ENCODE peak calls at places on chromosome 13, in five cellular contexts. Q is K562, P is body of pancreas, W is GM23338, T is mammary epithelial cell. S is an unnamed sample. For H3K4me1, the result is how much of the 10 kb centered on the place peaks cover.

GRCh38 chr13:113094410-113094800 is 11.2 kb upstream of the F7 start:
- DNase-seq in P (no peak), Q (no peak), W (no peak), T (no peak), S (no peak)

GRCh38 chr13:106533101-106533939 is 2.1 kb downstream of the EFNB2 start:
- DNase-seq in T (peak), Q (no peak), P (peak), W (peak), S (peak)

GRCh38 chr13:75908137-75908536 is 272.0 kb downstream of the LMO7 start:
- DNase-seq in Q (no peak), P (no peak), T (no peak), W (no peak), S (peak)

GRCh38 chr13:107392205-107392604 is 823.1 kb downstream of the LIG4 start:
- DNase-seq in Q (no peak), P (no peak), W (no peak), T (no peak), S (no peak)

GRCh38 chr13:48112896-48113525 is 18.1 kb upstream of the MED4 start:
- DNase-seq in Q (no peak), T (peak), W (no peak), P (no peak), S (no peak)

GRCh38 chr13:97142452-97142851 is 79.7 kb upstream of the MBNL2 start:
- DNase-seq in T (no peak), W (peak), Q (peak), P (peak), S (no peak)

GRCh38 chr13:69389899-69390298 is 717.7 kb upstream of the ATXN8OS start:
- DNase-seq in P (no peak), Q (no peak), W (no peak), T (no peak), S (no peak)

GRCh38 chr13:31089649-31090048 is 72.1 kb downstream of the HSPH1 start:
- DNase-seq in W (no peak), Q (no peak), P (no peak), T (no peak), S (no peak)

GRCh38 chr13:74570834-74571233 is 436.6 kb upstream of the KLF12 start:
- DNase-seq in P (no peak), T (peak), W (no peak), Q (no peak), S (no peak)

GRCh38 chr13:91356919-91357612 is 9.6 kb downstream of the MIR17HG start:
- DNase-seq in T (no peak), W (no peak), Q (no peak), P (no peak), S (no peak)

GRCh38 chr13:39417131-39417530 is 185.9 kb downstream of the LHFPL6 start:
- DNase-seq in T (no peak), P (no peak), W (peak), Q (no peak), S (peak)

GRCh38 chr13:57633950-57634828 is 2.6 kb downstream of the PCDH17 start:
- DNase-seq in W (peak), P (peak), Q (no peak), T (no peak), S (peak)

GRCh38 chr13:112877496-112877895 is 91.5 kb upstream of the MCF2L start:
- DNase-seq in T (no peak), W (no peak), P (no peak), Q (no peak), S (no peak)

GRCh38 chr13:25281193-25281936 is 5.9 kb downstream of the MTMR6 start:
- DNase-seq in W (no peak), T (no peak), P (no peak), Q (no peak), S (no peak)

GRCh38 chr13:39268398-39268797 is 230.1 kb downstream of the NHLRC3 start:
- DNase-seq in T (no peak), P (no peak), W (no peak), Q (no peak), S (no peak)

GRCh38 chr13:103349664-103350063 is 283.4 kb upstream of the SLC10A2 start:
- DNase-seq in W (no peak), T (no peak), Q (no peak), P (peak), S (no peak)

GRCh38 chr13:109818891-109819290 is 32.5 kb upstream of the IRS2 start:
- DNase-seq in P (no peak), Q (no peak), W (no peak), T (no peak), S (no peak)

GRCh38 chr13:35208587-35208986 is 266.5 kb downstream of the NBEA start:
- DNase-seq in T (no peak), P (no peak), Q (no peak), W (no peak), S (no peak)

GRCh38 chr13:75850915-75851314 is 214.8 kb downstream of the LMO7 start:
- DNase-seq in T (no peak), Q (peak), P (no peak), W (no peak), S (no peak)

GRCh38 chr13:109220631-109221030 is 565.8 kb downstream of the IRS2 start:
- DNase-seq in W (no peak), T (no peak), Q (no peak), P (no peak), S (no peak)

GRCh38 chr13:113907637-113908617 is 44.1 kb upstream of the GAS6 start:
- DNase-seq in P (peak), T (peak), W (no peak), Q (no peak), S (no peak)

GRCh38 chr13:73326215-73326558 is 267.4 kb downstream of the KLF5 start:
- DNase-seq in P (no peak), T (no peak), W (no peak), Q (no peak), S (no peak)

GRCh38 chr13:39506559-39507390 is 96.2 kb downstream of the LHFPL6 start:
- DNase-seq in W (peak), T (peak), Q (no peak), P (no peak), S (no peak)

GRCh38 chr13:110887955-110888333 is 26.9 kb downstream of the ANKRD10 start:
- DNase-seq in P (no peak), Q (no peak), T (no peak), W (peak), S (peak)

GRCh38 chr13:48853381-48854102 is 122.2 kb upstream of the FNDC3A start:
- DNase-seq in W (no peak), Q (no peak), P (no peak), T (no peak), S (no peak)

GRCh38 chr13:47133024-47133445 is 236.2 kb upstream of the HTR2A start:
- DNase-seq in P (no peak), Q (no peak), T (no peak), W (no peak), S (no peak)

GRCh38 chr13:101985321-101985720 is 416.5 kb downstream of the FGF14 start:
- DNase-seq in W (no peak), P (no peak), T (peak), Q (no peak), S (no peak)

GRCh38 chr13:54162069-54162468 is 1133.5 kb downstream of the OLFM4 start:
- DNase-seq in P (no peak), W (peak), T (no peak), Q (no peak), S (peak)
- TF ChIP-seq CTCF in P (no peak), W (peak), T (no peak), Q (no peak), S (peak)

DNA sequence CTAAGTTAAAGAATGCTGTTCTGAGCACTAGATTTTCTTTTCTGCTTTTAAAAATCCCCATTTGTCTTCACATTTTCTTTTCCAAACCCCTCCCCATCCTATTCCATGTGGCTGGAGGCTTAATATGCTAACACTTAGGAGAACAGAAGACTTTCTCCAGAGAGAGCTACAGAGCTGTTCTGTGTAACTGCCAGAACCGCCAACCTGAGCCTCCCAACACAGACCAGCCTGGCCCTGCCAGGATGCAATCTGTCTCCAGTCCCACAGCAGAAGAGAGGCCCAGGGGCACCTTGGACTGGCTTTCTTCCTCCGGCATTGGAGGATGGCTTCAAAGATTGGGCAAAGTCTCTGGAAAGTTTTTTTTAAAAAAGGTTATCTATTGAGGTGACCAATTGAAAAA is 264.2 kb downstream of the NDFIP2 start:
- DNase-seq in Q (no peak), T (no peak), W (no peak), P (peak), S (no peak)
- H3K4me1 ChIP-seq in Q (under half), T (under half), W (under half), P (under half), S (under half)

GRCh38 chr13:26896986-26897668 is 136.5 kb upstream of the GPR12 start:
- DNase-seq in P (no peak), W (no peak), T (no peak), Q (no peak), S (peak)
- TF ChIP-seq CTCF in P (no peak), W (no peak), T (no peak), Q (no peak), S (no peak)

GRCh38 chr13:40563350-40564125 is 102.9 kb downstream of the FOXO1 start:
- DNase-seq in Q (no peak), W (no peak), P (no peak), T (no peak), S (peak)

GRCh38 chr13:40565282-40566148 is 100.9 kb downstream of the FOXO1 start:
- DNase-seq in W (no peak), T (no peak), Q (no peak), P (no peak), S (no peak)

GRCh38 chr13:40566811-40567210 is 99.6 kb downstream of the FOXO1 start:
- DNase-seq in P (no peak), Q (no peak), W (no peak), T (no peak), S (no peak)

GRCh38 chr13:40562975-40563349 is 103.5 kb downstream of the FOXO1 start:
- DNase-seq in Q (no peak), P (no peak), W (no peak), T (no peak), S (no peak)

GRCh38 chr13:40564342-40564997 is 102.0 kb downstream of the FOXO1 start:
- DNase-seq in W (no peak), Q (no peak), T (no peak), P (no peak), S (no peak)
- H3K4me1 ChIP-seq in W (half or more), Q (under half), T (under half), P (half or more), S (under half)

DNA sequence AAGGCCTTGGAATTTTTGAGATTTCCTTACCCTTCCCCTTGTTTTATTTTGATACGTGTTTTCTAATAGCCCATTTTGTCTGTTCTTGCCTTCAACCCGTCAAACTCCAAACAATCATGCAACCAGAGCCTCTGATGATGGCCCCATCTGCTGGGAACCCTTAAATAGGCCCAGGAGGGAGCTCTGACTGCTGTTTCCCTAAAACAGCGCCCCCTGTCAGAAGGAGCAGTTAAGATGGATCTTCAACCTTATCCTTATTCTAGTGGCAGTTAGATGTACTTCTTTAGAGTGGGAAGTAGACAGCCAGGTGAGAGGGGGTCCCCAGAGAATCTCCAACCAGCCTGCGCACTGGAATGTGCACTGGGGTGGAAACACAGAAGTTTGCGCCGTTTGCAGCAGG is 1031.0 kb upstream of the PCDH9 start:
- DNase-seq in Q (no peak), W (peak), P (no peak), T (no peak), S (peak)
- TF ChIP-seq CTCF in Q (no peak), W (peak), P (no peak), T (no peak), S (peak)

GRCh38 chr13:21936674-21937073 is 265.8 kb downstream of the FGF9 start:
- DNase-seq in T (no peak), Q (no peak), W (no peak), P (no peak), S (no peak)

GRCh38 chr13:21929400-21929799 is 258.5 kb downstream of the FGF9 start:
- DNase-seq in T (no peak), P (no peak), W (peak), Q (no peak), S (peak)

GRCh38 chr13:21933001-21933400 is 262.1 kb downstream of the FGF9 start:
- DNase-seq in W (no peak), T (no peak), P (no peak), Q (no peak), S (no peak)

DNA sequence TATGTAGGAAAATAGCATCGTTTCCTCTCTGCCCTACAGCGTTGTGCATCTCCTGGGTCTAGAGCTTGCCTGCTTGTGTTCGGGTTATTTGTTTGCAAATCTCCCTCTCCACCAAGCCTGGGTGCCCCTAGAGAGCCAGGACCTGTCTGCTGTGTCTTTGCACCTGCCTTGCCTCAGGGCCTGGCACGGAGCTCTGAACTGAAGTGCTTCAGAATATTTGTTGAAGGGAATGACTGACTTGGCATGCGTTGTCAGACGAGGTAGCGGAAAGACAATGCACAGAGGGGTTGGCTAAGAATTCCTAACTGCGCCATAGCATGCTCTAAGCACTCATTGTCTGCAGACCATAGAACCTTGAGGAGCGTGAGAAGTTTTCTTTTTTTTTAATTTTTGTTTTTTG is 263.4 kb downstream of the FGF9 start:
- DNase-seq in P (no peak), W (no peak), T (no peak), Q (no peak), S (no peak)
- H3K4me1 ChIP-seq in P (under half), W (under half), T (under half), Q (under half), S (under half)

DNA sequence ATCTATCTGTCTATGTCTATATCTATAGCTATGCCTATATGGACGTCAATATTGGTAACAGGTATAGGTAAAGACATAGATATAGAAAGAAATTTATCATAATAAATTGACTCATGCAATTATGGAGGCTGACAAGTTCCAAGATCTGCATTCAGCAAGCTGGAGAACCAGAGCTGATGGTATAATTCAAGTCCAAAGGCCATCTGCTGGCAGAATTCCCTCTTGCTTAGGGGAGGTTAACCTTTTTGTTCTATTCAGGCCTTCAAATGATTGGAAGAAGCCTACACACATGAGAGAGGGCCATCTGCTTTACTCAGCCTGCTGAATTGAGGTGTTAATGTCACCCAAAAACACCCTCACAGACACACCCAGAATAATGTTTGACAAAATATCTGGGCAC is 10.8 kb downstream of the RASL11A start:
- DNase-seq in Q (no peak), W (no peak), P (no peak), T (no peak), S (no peak)
- TF ChIP-seq CTCF in Q (no peak), W (no peak), P (no peak), T (no peak), S (no peak)

DNA sequence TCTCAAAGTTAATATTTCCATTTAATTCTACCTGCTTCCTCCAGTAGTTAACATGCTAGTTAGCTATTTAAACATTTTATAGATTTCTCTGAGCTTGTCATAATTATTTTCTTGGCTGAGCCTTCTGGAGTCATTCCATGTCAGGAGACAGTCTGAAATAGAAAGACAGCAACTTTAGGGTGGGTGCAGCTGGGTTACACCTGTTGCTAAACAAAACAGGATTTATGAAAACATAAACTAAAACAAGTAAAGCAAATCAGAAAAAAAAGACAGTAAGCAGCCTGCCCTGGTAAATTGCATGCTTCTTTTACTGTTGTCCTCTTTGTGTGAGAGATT is 330.0 kb downstream of the DLEU7 start:
- DNase-seq in Q (no peak), W (no peak), T (no peak), P (no peak), S (no peak)
- H3K4me1 ChIP-seq in Q (under half), W (under half), T (under half), P (under half), S (under half)

DNA sequence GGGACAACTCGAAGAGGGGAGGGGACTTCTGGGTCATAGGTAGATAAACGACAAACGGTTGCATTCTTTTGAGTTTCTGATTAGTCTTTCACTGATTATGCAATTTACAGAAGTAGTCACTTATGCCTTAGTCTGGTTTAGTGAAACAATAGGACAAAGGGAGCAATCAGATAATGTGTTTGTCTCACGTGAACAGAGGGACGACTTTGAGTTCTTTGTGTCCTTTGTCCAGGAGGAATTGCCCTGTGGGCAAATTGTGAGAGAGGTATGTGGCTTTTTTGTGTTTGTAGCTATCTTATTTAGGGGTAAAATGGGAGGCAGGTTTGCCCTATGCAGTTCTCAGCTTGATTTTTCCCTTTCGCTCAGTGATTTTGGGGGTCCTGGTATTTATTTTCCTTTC is 362.9 kb upstream of the PCDH20 start:
- DNase-seq in P (no peak), Q (no peak), T (no peak), W (peak), S (peak)
- TF ChIP-seq CTCF in P (no peak), Q (no peak), T (no peak), W (no peak), S (no peak)

S was measured in neural progenitor cell.